ENCODE peak calls at places on chromosomes 16 and 17, in nine cellular contexts. I is ovary, H is IMR-90, E is lower leg skin, J is adrenal gland, P is stomach, S is breast epithelium, U is tibial nerve, F is GM12878. V is an unnamed sample.

GRCh38 chr17:1643293-1643998 is 2.1 kb downstream of the SCARF1 start:
- DNase-seq in S (peak), J (peak), H (no peak), P (peak), E (no peak), I (peak), U (no peak), F (no peak), V (no peak)

GRCh38 chr17:47615766-47616424 is 33.8 kb upstream of the KPNB1 start:
- DNase-seq in H (peak), I (no peak), P (no peak), J (no peak), F (peak), S (no peak), U (no peak), E (no peak), V (peak)

GRCh38 chr16:86823125-86823524 is 244.8 kb downstream of the FOXL1 start:
- DNase-seq in H (no peak), U (no peak), S (no peak), I (no peak), P (no peak), J (no peak), E (no peak), F (no peak), V (no peak)

GRCh38 chr17:70080541-70081347 is 5.7 kb downstream of the KCNJ16 start:
- DNase-seq in P (no peak), J (no peak), I (no peak), U (no peak), E (no peak), S (peak), F (no peak), H (peak), V (no peak)

GRCh38 chr16:31202402-31203385 is at the start of gene PYCARD:
- DNase-seq in P (peak), I (peak), E (peak), U (peak), S (no peak), F (no peak), J (peak), H (peak), V (no peak)

GRCh38 chr17:64420143-64420670 is 28.7 kb upstream of the MILR1 start:
- DNase-seq in E (no peak), P (no peak), H (peak), U (no peak), J (peak), F (no peak), S (no peak), I (no peak), V (peak)

GRCh38 chr17:7912927-7913524 is 3.1 kb downstream of the RNF227 start:
- DNase-seq in P (no peak), I (no peak), S (no peak), U (no peak), J (peak), F (peak), E (no peak), H (peak), V (peak)

GRCh38 chr16:83831451-83831987 is 23.7 kb downstream of the HSBP1 start:
- DNase-seq in J (no peak), P (no peak), I (no peak), U (no peak), E (peak), F (no peak), H (no peak), S (no peak), V (no peak)

GRCh38 chr16:84053237-84053636 is 10.6 kb upstream of the SLC38A8 start:
- DNase-seq in J (no peak), H (no peak), E (peak), P (no peak), I (no peak), U (no peak), S (no peak), F (no peak), V (no peak)

GRCh38 chr16:73572135-73572534 is 524.2 kb upstream of the ZFHX3 start:
- DNase-seq in F (no peak), H (no peak), S (peak), J (peak), I (no peak), E (no peak), P (peak), U (peak), V (no peak)

GRCh38 chr17:57597531-57598453 is 147.3 kb downstream of the CCDC182 start:
- DNase-seq in I (peak), P (peak), U (peak), E (no peak), J (peak), H (peak), S (peak), F (no peak), V (peak)

GRCh38 chr17:28574536-28574935 is 2.2 kb downstream of the ALDOC start:
- DNase-seq in F (no peak), U (no peak), E (no peak), H (no peak), P (no peak), S (no peak), I (no peak), J (no peak), V (no peak)

GRCh38 chr17:40112718-40113109 is 9.1 kb upstream of the MSL1 start:
- DNase-seq in H (no peak), F (no peak), E (no peak), S (peak), U (no peak), I (peak), J (no peak), P (no peak), V (no peak)

GRCh38 chr17:40110457-40110856 is 10.1 kb upstream of the NR1D1 start:
- DNase-seq in S (peak), E (peak), P (no peak), I (peak), F (no peak), J (peak), U (no peak), H (no peak), V (no peak)

GRCh38 chr17:40110026-40110425 is 9.6 kb upstream of the NR1D1 start:
- DNase-seq in I (peak), P (no peak), H (no peak), S (no peak), E (no peak), J (no peak), F (no peak), U (no peak), V (no peak)

GRCh38 chr17:40112191-40112590 is 9.6 kb upstream of the MSL1 start:
- DNase-seq in H (no peak), E (peak), U (no peak), P (no peak), J (no peak), I (no peak), S (peak), F (no peak), V (no peak)

GRCh38 chr17:40111221-40112128 is 10.3 kb upstream of the MSL1 start:
- DNase-seq in H (peak), U (peak), P (peak), F (no peak), I (peak), J (peak), E (peak), S (peak), V (peak)
- TF ChIP-seq POLR2A in H (peak), U (peak), P (no peak), F (no peak), I (no peak), J (no peak), E (no peak), S (no peak), V (no peak)

GRCh38 chr16:70778901-70779309 is 22.1 kb downstream of the VAC14 start:
- DNase-seq in E (peak), I (peak), F (no peak), H (peak), J (peak), P (no peak), S (peak), U (peak), V (peak)

GRCh38 chr16:70782237-70782636 is 18.7 kb downstream of the VAC14 start:
- DNase-seq in P (no peak), J (no peak), E (no peak), H (no peak), U (no peak), S (no peak), I (no peak), F (no peak), V (no peak)

GRCh38 chr16:70779361-70779760 is 21.6 kb downstream of the VAC14 start:
- DNase-seq in U (no peak), H (peak), I (no peak), E (no peak), J (no peak), P (no peak), S (no peak), F (no peak), V (no peak)

GRCh38 chr16:70780546-70780945 is 20.4 kb downstream of the VAC14 start:
- DNase-seq in J (no peak), U (no peak), P (no peak), E (no peak), H (no peak), I (no peak), S (no peak), F (no peak), V (no peak)

GRCh38 chr16:70781800-70782199 is 19.2 kb downstream of the VAC14 start:
- DNase-seq in E (no peak), U (no peak), H (no peak), I (no peak), F (no peak), J (no peak), P (no peak), S (no peak), V (no peak)
- TF ChIP-seq POLR2A in E (no peak), U (no peak), H (no peak), I (no peak), F (no peak), J (no peak), P (no peak), S (no peak), V (no peak)

GRCh38 chr16:2981177-2981898 is 1.1 kb upstream of the PKMYT1 start:
- DNase-seq in P (no peak), E (no peak), H (no peak), U (no peak), I (no peak), F (no peak), J (peak), S (no peak), V (no peak)
- TF ChIP-seq POLR2A in P (no peak), E (no peak), H (no peak), U (no peak), I (no peak), F (no peak), J (no peak), S (no peak), V (peak)

DNA sequence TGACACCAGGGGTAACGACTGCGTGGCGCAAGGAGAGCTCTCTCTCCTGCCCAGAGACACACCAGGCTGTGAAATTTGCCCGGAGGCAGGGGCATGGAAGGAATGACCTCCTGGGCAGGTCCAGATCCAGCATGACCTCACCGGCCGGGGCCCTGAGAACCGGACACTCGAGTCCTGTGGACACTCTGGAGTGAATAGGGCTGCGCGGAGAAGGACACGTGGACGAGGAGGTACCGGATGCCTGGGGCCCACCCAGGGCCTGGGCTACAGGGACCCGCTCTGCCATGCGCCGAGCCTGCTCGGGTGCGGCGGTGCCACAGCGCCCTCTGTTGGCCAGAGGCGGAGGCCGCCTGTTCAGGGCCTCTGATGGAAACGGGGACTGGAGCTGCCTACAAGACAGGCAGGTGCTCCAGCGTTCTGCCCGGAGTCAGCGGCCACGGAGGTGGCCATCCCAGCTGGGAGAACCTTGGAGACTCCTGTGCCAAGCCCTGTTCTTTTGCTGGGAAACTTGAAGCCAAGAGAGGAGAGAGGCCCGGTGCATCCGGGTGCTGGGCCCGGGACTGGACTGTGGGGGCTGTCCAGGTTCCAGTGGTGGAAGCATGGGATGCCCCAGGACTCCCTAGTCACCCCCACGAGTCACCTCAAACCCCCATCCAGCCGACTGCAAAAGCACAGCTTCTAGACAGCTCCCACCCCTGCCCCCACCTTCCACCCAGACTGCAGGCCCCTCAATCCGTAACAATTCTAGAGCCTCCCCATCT is 19.3 kb upstream of the NXPH3 start:
- DNase-seq in S (peak), F (no peak), U (peak), J (peak), E (peak), H (peak), P (peak), I (peak), V (peak)
- TF ChIP-seq POLR2A in S (no peak), F (no peak), U (no peak), J (no peak), E (no peak), H (no peak), P (no peak), I (no peak), V (no peak)

GRCh38 chr17:40621019-40621418 is 26.6 kb downstream of the SMARCE1 start:
- DNase-seq in E (no peak), S (no peak), H (no peak), F (no peak), J (no peak), P (no peak), U (no peak), I (no peak), V (no peak)

GRCh38 chr17:40621558-40621957 is 26.1 kb downstream of the SMARCE1 start:
- DNase-seq in S (no peak), H (peak), E (no peak), J (no peak), U (no peak), I (no peak), P (no peak), F (no peak), V (no peak)

GRCh38 chr17:40625311-40625710 is 22.3 kb downstream of the SMARCE1 start:
- DNase-seq in J (no peak), I (no peak), U (no peak), P (no peak), E (no peak), S (no peak), H (no peak), F (no peak), V (no peak)

GRCh38 chr17:40622509-40622928 is 25.1 kb downstream of the SMARCE1 start:
- DNase-seq in F (no peak), J (no peak), I (no peak), E (no peak), S (no peak), U (no peak), H (no peak), P (no peak), V (no peak)

GRCh38 chr17:40623419-40624217 is 24.0 kb downstream of the SMARCE1 start:
- DNase-seq in H (no peak), J (no peak), E (no peak), F (no peak), I (no peak), S (no peak), P (no peak), U (no peak), V (no peak)
- TF ChIP-seq POLR2A in H (no peak), J (no peak), E (no peak), F (no peak), I (no peak), S (no peak), P (no peak), U (no peak), V (no peak)